ENCODE peak calls at places on chromosome 7, in six cellular contexts. One of them, this sample, is unnamed.
A peak's percentile ranks its signal among the peaks of the same experiment; 100 is the strongest.

GRCh38 chr7:31495653-31496052 is 18.2 kb upstream of the ITPRID1 start:
- DNase-seq in right lobe of liver: no peak
- DNase-seq in T-helper 2 cell: no peak
- DNase-seq in LoVo: no peak
- DNase-seq in lung: no peak
- DNase-seq in psoas muscle: no peak
- DNase-seq in this sample: no peak

GRCh38 chr7:141593134-141593533 is 41.9 kb downstream of the AGK start:
- DNase-seq in LoVo: no peak
- DNase-seq in T-helper 2 cell: no peak
- DNase-seq in psoas muscle: no peak
- DNase-seq in lung: no peak
- DNase-seq in right lobe of liver: no peak
- DNase-seq in this sample: no peak

GRCh38 chr7:73823257-73823656 is 7.5 kb upstream of the CLDN4 start:
- DNase-seq in psoas muscle: no peak
- DNase-seq in T-helper 2 cell: no peak
- DNase-seq in right lobe of liver: peak; percentile 4
- DNase-seq in lung: no peak
- DNase-seq in LoVo: no peak
- DNase-seq in this sample: no peak

GRCh38 chr7:2633538-2634264 is 1.9 kb downstream of the TTYH3 start:
- DNase-seq in right lobe of liver: no peak
- DNase-seq in LoVo: no peak
- DNase-seq in T-helper 2 cell: no peak
- DNase-seq in psoas muscle: peak; percentile 74
- DNase-seq in lung: peak; percentile 42
- DNase-seq in this sample: no peak

GRCh38 chr7:26853788-26854393 is 10.5 kb downstream of the SKAP2 start:
- DNase-seq in lung: no peak
- DNase-seq in T-helper 2 cell: no peak
- DNase-seq in LoVo: peak; percentile 83
- DNase-seq in right lobe of liver: no peak
- DNase-seq in psoas muscle: no peak
- DNase-seq in this sample: no peak

GRCh38 chr7:99005776-99006175 is 127.4 kb downstream of the TRRAP start:
- DNase-seq in psoas muscle: no peak
- DNase-seq in LoVo: no peak
- DNase-seq in lung: no peak
- DNase-seq in right lobe of liver: no peak
- DNase-seq in T-helper 2 cell: no peak
- DNase-seq in this sample: no peak

GRCh38 chr7:13151982-13152381 is 464.5 kb downstream of the ARL4A start:
- DNase-seq in psoas muscle: no peak
- DNase-seq in right lobe of liver: no peak
- DNase-seq in T-helper 2 cell: no peak
- DNase-seq in LoVo: no peak
- DNase-seq in lung: no peak
- DNase-seq in this sample: no peak

GRCh38 chr7:17401806-17402627 is 103.6 kb downstream of the AHR start:
- DNase-seq in T-helper 2 cell: no peak
- DNase-seq in LoVo: no peak
- DNase-seq in lung: no peak
- DNase-seq in psoas muscle: no peak
- DNase-seq in right lobe of liver: no peak
- DNase-seq in this sample: no peak

GRCh38 chr7:94602181-94602580 is 53.8 kb downstream of the SGCE start:
- DNase-seq in right lobe of liver: no peak
- DNase-seq in LoVo: no peak
- DNase-seq in T-helper 2 cell: no peak
- DNase-seq in lung: no peak
- DNase-seq in psoas muscle: no peak
- DNase-seq in this sample: no peak

GRCh38 chr7:122248472-122248871 is 56.1 kb downstream of the FEZF1 start:
- DNase-seq in right lobe of liver: no peak
- DNase-seq in psoas muscle: no peak
- DNase-seq in lung: no peak
- DNase-seq in T-helper 2 cell: no peak
- DNase-seq in LoVo: no peak
- DNase-seq in this sample: no peak

GRCh38 chr7:670501-671390 is 55.8 kb upstream of the DNAAF5 start:
- DNase-seq in psoas muscle: no peak
- DNase-seq in lung: no peak
- DNase-seq in right lobe of liver: peak; percentile 35
- DNase-seq in T-helper 2 cell: no peak
- DNase-seq in LoVo: no peak
- DNase-seq in this sample: no peak

GRCh38 chr7:46191296-46191695 is 270.2 kb upstream of the IGFBP3 start:
- DNase-seq in lung: no peak
- DNase-seq in right lobe of liver: no peak
- DNase-seq in LoVo: no peak
- DNase-seq in T-helper 2 cell: no peak
- DNase-seq in psoas muscle: no peak
- DNase-seq in this sample: no peak

GRCh38 chr7:51123322-51124021 is 193.1 kb downstream of the COBL start:
- DNase-seq in lung: peak; percentile 37
- DNase-seq in right lobe of liver: no peak
- DNase-seq in T-helper 2 cell: no peak
- DNase-seq in psoas muscle: peak; percentile 79
- DNase-seq in LoVo: peak; percentile 29
- DNase-seq in this sample: no peak

GRCh38 chr7:136009488-136010079 is 32.4 kb upstream of the MTPN start:
- DNase-seq in LoVo: peak; percentile 71
- DNase-seq in right lobe of liver: no peak
- DNase-seq in lung: no peak
- DNase-seq in T-helper 2 cell: no peak
- DNase-seq in psoas muscle: no peak
- DNase-seq in this sample: no peak

This sample was measured in effector CD8-positive, alpha-beta T cell.